ENCODE peak calls at places on chromosomes 12 and 14, in nine cellular contexts. One of them, this sample, is unnamed.

GRCh38 chr14:22403286-22403685 is 185.7 kb downstream of the DAD1 start:
- DNase-seq in heart left ventricle: no peak
- DNase-seq in bronchial epithelial cell: no peak
- DNase-seq in mucosa of descending colon: no peak
- DNase-seq in psoas muscle: no peak
- DNase-seq in transverse colon: no peak
- DNase-seq in skeletal muscle cell: no peak
- DNase-seq in dorsolateral prefrontal cortex: no peak
- DNase-seq in tibial artery: no peak
- DNase-seq in this sample: no peak

GRCh38 chr12:48973992-48974673 is 2.6 kb upstream of the WNT10B start:
- DNase-seq in psoas muscle: peak
- DNase-seq in skeletal muscle cell: no peak
- DNase-seq in bronchial epithelial cell: no peak
- DNase-seq in mucosa of descending colon: peak
- DNase-seq in dorsolateral prefrontal cortex: no peak
- DNase-seq in tibial artery: peak
- DNase-seq in heart left ventricle: peak
- DNase-seq in transverse colon: no peak
- DNase-seq in this sample: no peak

GRCh38 chr12:114882083-114882482 is 198.1 kb upstream of the TBX3 start:
- DNase-seq in dorsolateral prefrontal cortex: no peak
- DNase-seq in tibial artery: no peak
- DNase-seq in mucosa of descending colon: no peak
- DNase-seq in psoas muscle: no peak
- DNase-seq in skeletal muscle cell: no peak
- DNase-seq in transverse colon: no peak
- DNase-seq in heart left ventricle: no peak
- DNase-seq in bronchial epithelial cell: no peak
- DNase-seq in this sample: no peak

GRCh38 chr14:24052656-24053547 is 1.1 kb downstream of the CARMIL3 start:
- DNase-seq in heart left ventricle: no peak
- DNase-seq in skeletal muscle cell: no peak
- DNase-seq in dorsolateral prefrontal cortex: no peak
- DNase-seq in psoas muscle: no peak
- DNase-seq in tibial artery: no peak
- DNase-seq in bronchial epithelial cell: peak
- DNase-seq in mucosa of descending colon: no peak
- DNase-seq in transverse colon: no peak
- DNase-seq in this sample: no peak

GRCh38 chr14:104885031-104885972 is 20.2 kb downstream of the CEP170B start:
- DNase-seq in transverse colon: no peak
- DNase-seq in bronchial epithelial cell: no peak
- DNase-seq in skeletal muscle cell: no peak
- DNase-seq in tibial artery: no peak
- DNase-seq in heart left ventricle: peak
- DNase-seq in dorsolateral prefrontal cortex: no peak
- DNase-seq in mucosa of descending colon: peak
- DNase-seq in psoas muscle: no peak
- DNase-seq in this sample: no peak

GRCh38 chr12:104567832-104568490 is 111.2 kb downstream of the CHST11 start:
- DNase-seq in skeletal muscle cell: no peak
- DNase-seq in tibial artery: no peak
- DNase-seq in psoas muscle: no peak
- DNase-seq in mucosa of descending colon: no peak
- DNase-seq in transverse colon: no peak
- DNase-seq in bronchial epithelial cell: no peak
- DNase-seq in dorsolateral prefrontal cortex: no peak
- DNase-seq in heart left ventricle: no peak
- DNase-seq in this sample: no peak

GRCh38 chr14:50007123-50007903 is 109.1 kb downstream of the VCPKMT start:
- DNase-seq in dorsolateral prefrontal cortex: no peak
- DNase-seq in tibial artery: no peak
- DNase-seq in transverse colon: peak
- DNase-seq in skeletal muscle cell: no peak
- DNase-seq in bronchial epithelial cell: peak
- DNase-seq in mucosa of descending colon: peak
- DNase-seq in psoas muscle: no peak
- DNase-seq in heart left ventricle: no peak
- DNase-seq in this sample: no peak

GRCh38 chr12:17370621-17371020 is 719.4 kb downstream of the RERGL start:
- DNase-seq in bronchial epithelial cell: no peak
- DNase-seq in dorsolateral prefrontal cortex: no peak
- DNase-seq in transverse colon: no peak
- DNase-seq in skeletal muscle cell: no peak
- DNase-seq in psoas muscle: no peak
- DNase-seq in mucosa of descending colon: no peak
- DNase-seq in tibial artery: no peak
- DNase-seq in heart left ventricle: no peak
- DNase-seq in this sample: no peak

GRCh38 chr12:22334696-22335290 is at the start of gene ST8SIA1:
- DNase-seq in bronchial epithelial cell: no peak
- DNase-seq in psoas muscle: peak
- DNase-seq in heart left ventricle: peak
- DNase-seq in skeletal muscle cell: no peak
- DNase-seq in mucosa of descending colon: peak
- DNase-seq in transverse colon: peak
- DNase-seq in tibial artery: peak
- DNase-seq in dorsolateral prefrontal cortex: peak
- DNase-seq in this sample: no peak

GRCh38 chr12:3326850-3327780 is 163.9 kb upstream of the PRMT8 start:
- DNase-seq in tibial artery: no peak
- DNase-seq in heart left ventricle: peak
- DNase-seq in mucosa of descending colon: no peak
- DNase-seq in psoas muscle: no peak
- DNase-seq in transverse colon: no peak
- DNase-seq in skeletal muscle cell: no peak
- DNase-seq in dorsolateral prefrontal cortex: no peak
- DNase-seq in bronchial epithelial cell: no peak
- DNase-seq in this sample: no peak

GRCh38 chr12:125065753-125066570 is 727 bp downstream of the AACS start:
- DNase-seq in heart left ventricle: no peak
- DNase-seq in skeletal muscle cell: no peak
- DNase-seq in mucosa of descending colon: no peak
- DNase-seq in dorsolateral prefrontal cortex: no peak
- DNase-seq in transverse colon: no peak
- DNase-seq in bronchial epithelial cell: no peak
- DNase-seq in psoas muscle: no peak
- DNase-seq in tibial artery: no peak
- DNase-seq in this sample: no peak

GRCh38 chr12:114064497-114064896 is 98.4 kb upstream of the RBM19 start:
- DNase-seq in tibial artery: no peak
- DNase-seq in dorsolateral prefrontal cortex: no peak
- DNase-seq in psoas muscle: no peak
- DNase-seq in skeletal muscle cell: no peak
- DNase-seq in mucosa of descending colon: no peak
- DNase-seq in bronchial epithelial cell: no peak
- DNase-seq in transverse colon: no peak
- DNase-seq in heart left ventricle: no peak
- DNase-seq in this sample: no peak

GRCh38 chr12:48285751-48286650 is 64.7 kb downstream of the ZNF641 start:
- DNase-seq in psoas muscle: no peak
- DNase-seq in heart left ventricle: no peak
- DNase-seq in tibial artery: no peak
- DNase-seq in skeletal muscle cell: no peak
- DNase-seq in bronchial epithelial cell: no peak
- DNase-seq in transverse colon: no peak
- DNase-seq in mucosa of descending colon: no peak
- DNase-seq in dorsolateral prefrontal cortex: no peak
- DNase-seq in this sample: peak

GRCh38 chr12:53380797-53381738 is 1.1 kb downstream of the SP1 start:
- DNase-seq in tibial artery: no peak
- DNase-seq in transverse colon: peak
- DNase-seq in heart left ventricle: no peak
- DNase-seq in dorsolateral prefrontal cortex: no peak
- DNase-seq in psoas muscle: peak
- DNase-seq in bronchial epithelial cell: peak
- DNase-seq in skeletal muscle cell: no peak
- DNase-seq in mucosa of descending colon: peak
- DNase-seq in this sample: no peak

GRCh38 chr14:59630281-59630963 is 53.8 kb upstream of the CCDC175 start:
- DNase-seq in tibial artery: no peak
- DNase-seq in psoas muscle: no peak
- DNase-seq in bronchial epithelial cell: no peak
- DNase-seq in dorsolateral prefrontal cortex: peak
- DNase-seq in mucosa of descending colon: no peak
- DNase-seq in heart left ventricle: peak
- DNase-seq in transverse colon: no peak
- DNase-seq in skeletal muscle cell: no peak
- DNase-seq in this sample: no peak
- H3K4me3 ChIP-seq in tibial artery: peak
- H3K4me3 ChIP-seq in psoas muscle: peak
- H3K4me3 ChIP-seq in bronchial epithelial cell: no peak
- H3K4me3 ChIP-seq in dorsolateral prefrontal cortex: peak
- H3K4me3 ChIP-seq in mucosa of descending colon: no peak
- H3K4me3 ChIP-seq in heart left ventricle: peak
- H3K4me3 ChIP-seq in transverse colon: no peak
- H3K4me3 ChIP-seq in skeletal muscle cell: peak
- H3K4me3 ChIP-seq in this sample: no peak

GRCh38 chr12:109772622-109773321 is 59.1 kb downstream of the FAM222A start:
- DNase-seq in skeletal muscle cell: no peak
- DNase-seq in mucosa of descending colon: no peak
- DNase-seq in psoas muscle: no peak
- DNase-seq in heart left ventricle: no peak
- DNase-seq in dorsolateral prefrontal cortex: no peak
- DNase-seq in transverse colon: no peak
- DNase-seq in bronchial epithelial cell: no peak
- DNase-seq in tibial artery: no peak
- DNase-seq in this sample: no peak

GRCh38 chr12:109770104-109770860 is 56.7 kb downstream of the FAM222A start:
- DNase-seq in psoas muscle: no peak
- DNase-seq in transverse colon: no peak
- DNase-seq in tibial artery: peak
- DNase-seq in skeletal muscle cell: no peak
- DNase-seq in dorsolateral prefrontal cortex: peak
- DNase-seq in heart left ventricle: no peak
- DNase-seq in bronchial epithelial cell: no peak
- DNase-seq in mucosa of descending colon: peak
- DNase-seq in this sample: no peak

GRCh38 chr12:109770861-109771670 is 57.4 kb downstream of the FAM222A start:
- DNase-seq in bronchial epithelial cell: no peak
- DNase-seq in skeletal muscle cell: no peak
- DNase-seq in mucosa of descending colon: peak
- DNase-seq in transverse colon: no peak
- DNase-seq in heart left ventricle: no peak
- DNase-seq in dorsolateral prefrontal cortex: no peak
- DNase-seq in psoas muscle: no peak
- DNase-seq in tibial artery: no peak
- DNase-seq in this sample: no peak

GRCh38 chr12:109773384-109774011 is 59.7 kb downstream of the TRPV4 start:
- DNase-seq in skeletal muscle cell: no peak
- DNase-seq in heart left ventricle: no peak
- DNase-seq in bronchial epithelial cell: peak
- DNase-seq in transverse colon: peak
- DNase-seq in mucosa of descending colon: no peak
- DNase-seq in dorsolateral prefrontal cortex: no peak
- DNase-seq in psoas muscle: no peak
- DNase-seq in tibial artery: no peak
- DNase-seq in this sample: no peak

DNA sequence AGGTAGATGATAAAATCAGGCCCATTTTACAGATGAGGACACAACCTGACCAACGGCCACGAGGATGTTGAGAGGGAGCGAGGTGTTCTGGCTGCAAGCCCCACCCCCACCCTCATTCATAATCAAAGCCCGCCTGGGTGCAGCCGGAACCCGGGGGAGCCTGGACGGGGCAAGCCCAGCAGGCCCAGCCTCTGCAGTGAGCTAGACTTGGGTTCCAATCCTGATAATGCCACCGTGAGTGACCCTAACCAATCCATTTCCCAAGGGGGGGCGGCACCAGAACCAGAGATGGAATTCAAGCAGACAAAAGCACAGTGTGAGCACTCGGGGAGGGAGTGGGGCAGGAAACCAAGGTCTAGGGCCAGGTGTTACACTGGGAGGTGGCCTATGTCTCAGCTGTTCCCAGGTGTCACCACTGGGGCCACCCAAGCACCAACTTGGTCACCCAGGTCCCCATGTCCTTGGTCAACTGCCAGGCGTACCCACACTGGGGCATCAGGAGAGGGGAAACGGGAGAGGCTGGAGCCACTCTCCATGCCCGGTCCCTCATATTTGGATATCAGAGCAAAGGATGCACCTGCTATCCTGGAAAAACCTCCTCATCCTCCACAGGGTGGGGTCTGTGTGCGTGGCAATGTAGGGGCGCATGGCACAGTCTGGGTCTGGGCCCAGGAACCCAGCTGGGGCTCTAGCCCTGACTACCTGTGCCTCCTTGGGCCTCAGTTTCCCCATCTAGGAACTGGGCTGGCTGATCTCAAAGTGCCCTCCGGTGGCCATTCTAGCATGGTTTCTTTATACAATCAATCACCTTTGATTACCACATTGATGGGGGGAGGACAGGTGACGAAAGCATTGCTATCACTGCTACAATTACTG is 58.4 kb downstream of the FAM222A start:
- DNase-seq in transverse colon: no peak
- DNase-seq in skeletal muscle cell: no peak
- DNase-seq in heart left ventricle: no peak
- DNase-seq in mucosa of descending colon: peak
- DNase-seq in dorsolateral prefrontal cortex: no peak
- DNase-seq in psoas muscle: no peak
- DNase-seq in tibial artery: no peak
- DNase-seq in bronchial epithelial cell: no peak
- DNase-seq in this sample: no peak
- H3K4me3 ChIP-seq in transverse colon: no peak
- H3K4me3 ChIP-seq in skeletal muscle cell: no peak
- H3K4me3 ChIP-seq in heart left ventricle: no peak
- H3K4me3 ChIP-seq in mucosa of descending colon: no peak
- H3K4me3 ChIP-seq in dorsolateral prefrontal cortex: no peak
- H3K4me3 ChIP-seq in psoas muscle: no peak
- H3K4me3 ChIP-seq in tibial artery: no peak
- H3K4me3 ChIP-seq in bronchial epithelial cell: no peak
- H3K4me3 ChIP-seq in this sample: no peak

DNA sequence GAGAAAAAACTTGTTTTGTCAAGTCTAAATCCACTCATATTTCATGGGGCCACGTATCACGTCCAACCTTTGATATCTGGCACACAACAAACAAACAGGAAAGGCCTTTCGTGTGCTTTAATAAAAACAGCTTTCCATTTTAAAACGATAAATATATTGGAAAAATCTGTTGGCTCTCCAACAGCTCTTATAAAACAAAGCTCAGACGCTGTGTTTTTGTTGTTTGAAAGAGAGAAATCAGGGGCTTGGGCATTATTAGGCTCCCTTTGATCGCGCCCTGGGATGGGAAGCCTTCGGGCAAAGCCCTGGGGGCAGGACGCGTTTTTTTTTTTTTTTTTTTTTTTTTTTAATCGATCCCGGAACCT is 430 bp upstream of the PLEKHA5 start:
- DNase-seq in bronchial epithelial cell: no peak
- DNase-seq in tibial artery: no peak
- DNase-seq in psoas muscle: no peak
- DNase-seq in mucosa of descending colon: no peak
- DNase-seq in skeletal muscle cell: no peak
- DNase-seq in dorsolateral prefrontal cortex: no peak
- DNase-seq in transverse colon: no peak
- DNase-seq in heart left ventricle: no peak
- DNase-seq in this sample: no peak
- H3K4me3 ChIP-seq in bronchial epithelial cell: peak
- H3K4me3 ChIP-seq in tibial artery: peak
- H3K4me3 ChIP-seq in psoas muscle: peak
- H3K4me3 ChIP-seq in mucosa of descending colon: no peak
- H3K4me3 ChIP-seq in skeletal muscle cell: peak
- H3K4me3 ChIP-seq in dorsolateral prefrontal cortex: peak
- H3K4me3 ChIP-seq in transverse colon: peak
- H3K4me3 ChIP-seq in heart left ventricle: peak
- H3K4me3 ChIP-seq in this sample: peak

GRCh38 chr14:102930138-102930752 is 7.8 kb downstream of the AMN start:
- DNase-seq in bronchial epithelial cell: no peak
- DNase-seq in heart left ventricle: no peak
- DNase-seq in transverse colon: peak
- DNase-seq in skeletal muscle cell: no peak
- DNase-seq in psoas muscle: no peak
- DNase-seq in tibial artery: no peak
- DNase-seq in dorsolateral prefrontal cortex: no peak
- DNase-seq in mucosa of descending colon: peak
- DNase-seq in this sample: no peak
- H3K4me3 ChIP-seq in bronchial epithelial cell: peak
- H3K4me3 ChIP-seq in heart left ventricle: peak
- H3K4me3 ChIP-seq in transverse colon: peak
- H3K4me3 ChIP-seq in skeletal muscle cell: no peak
- H3K4me3 ChIP-seq in psoas muscle: peak
- H3K4me3 ChIP-seq in tibial artery: no peak
- H3K4me3 ChIP-seq in dorsolateral prefrontal cortex: peak
- H3K4me3 ChIP-seq in mucosa of descending colon: no peak
- H3K4me3 ChIP-seq in this sample: no peak